ENCODE peak calls at places on chromosomes 6 and 20, in nine cellular contexts. C is naive thymus-derived CD8-positive, alpha-beta T cell; Y is T-helper 9 cell; I is type B pancreatic cell; G is GM20000; E is NAMALWA; M is activated CD4-positive, alpha-beta T cell treated with anti-CD3 and anti-CD28 coated beads, Interleukin-2, amount 10 ng/mL, durations not matched to agents 7 days and 5 days; S is nephron progenitor cell; A is nucleus accumbens. W is an unnamed sample.

GRCh38 chr20:37379967-37380828 is 34.3 kb downstream of the SRC start:
- DNase-seq in S (no peak), I (no peak), E (peak; percentile 34), C (no peak), G (no peak), M (no peak), Y (no peak), A (no peak), W (no peak)

GRCh38 chr6:137819740-137820139 is 47.3 kb upstream of the TNFAIP3 start:
- DNase-seq in E (no peak), A (no peak), C (peak; percentile 65), Y (no peak), G (no peak), S (no peak), M (peak; percentile 27), I (no peak), W (no peak)

GRCh38 chr6:166987930-166988329 is 11.3 kb upstream of the CEP43 start:
- DNase-seq in Y (no peak), C (no peak), I (no peak), A (no peak), G (no peak), E (no peak), M (no peak), S (no peak), W (no peak)

GRCh38 chr6:26493258-26493657 is 6.8 kb upstream of the BTN1A1 start:
- DNase-seq in G (peak; percentile 38), S (no peak), A (no peak), E (peak; percentile 39), I (no peak), M (no peak), Y (no peak), C (no peak), W (no peak)

GRCh38 chr6:111759836-111760785 is 113.1 kb downstream of the FYN start:
- DNase-seq in I (no peak), G (no peak), M (peak; percentile 63), Y (no peak), C (peak; percentile 89), E (no peak), A (no peak), S (no peak), W (no peak)

GRCh38 chr20:16018881-16019280 is 554.4 kb downstream of the KIF16B start:
- DNase-seq in G (no peak), M (no peak), A (no peak), C (no peak), E (no peak), S (no peak), Y (no peak), I (no peak), W (no peak)

GRCh38 chr20:49234831-49235230 is 15.6 kb downstream of the DDX27 start:
- DNase-seq in G (no peak), C (no peak), E (no peak), Y (no peak), I (no peak), A (no peak), M (no peak), S (no peak), W (no peak)

GRCh38 chr6:47097092-47097945 is 55.2 kb upstream of the ADGRF1 start:
- DNase-seq in G (peak; percentile 67), Y (no peak), A (no peak), C (peak; percentile 20), M (peak; percentile 67), E (peak; percentile 87), S (peak; percentile 48), I (no peak), W (no peak)

GRCh38 chr20:48332555-48332954 is 495.2 kb downstream of the PREX1 start:
- DNase-seq in I (no peak), C (no peak), S (no peak), M (no peak), E (no peak), G (no peak), A (no peak), Y (no peak), W (no peak)

GRCh38 chr20:41005361-41005729 is 23.3 kb upstream of the TOP1 start:
- DNase-seq in M (no peak), E (no peak), Y (no peak), C (no peak), S (no peak), I (no peak), G (no peak), A (no peak), W (no peak)

GRCh38 chr6:138601128-138601527 is 101.8 kb upstream of the NHSL1 start:
- DNase-seq in E (no peak), G (no peak), M (no peak), I (no peak), A (no peak), S (no peak), Y (no peak), C (no peak), W (no peak)

GRCh38 chr20:47610945-47611250 is 109.2 kb downstream of the NCOA3 start:
- DNase-seq in C (no peak), M (no peak), E (no peak), G (no peak), S (no peak), I (no peak), A (no peak), Y (no peak), W (no peak)

GRCh38 chr20:19789446-19789845 is 31.4 kb downstream of the RIN2 start:
- DNase-seq in I (no peak), G (no peak), C (no peak), M (no peak), A (no peak), S (no peak), E (no peak), Y (no peak), W (no peak)

GRCh38 chr6:72522735-72523141 is 99.1 kb upstream of the KCNQ5 start:
- DNase-seq in E (peak; percentile 56), A (no peak), C (peak; percentile 4), G (peak; percentile 14), I (no peak), S (peak; percentile 15), M (no peak), Y (no peak), W (no peak)

GRCh38 chr20:46394872-46395470 is 11.4 kb downstream of the ELMO2 start:
- DNase-seq in A (no peak), I (no peak), G (no peak), Y (no peak), M (no peak), E (no peak), S (no peak), C (no peak), W (no peak)

GRCh38 chr6:166419268-166419667 is 36.5 kb upstream of the MPC1 start:
- DNase-seq in E (no peak), I (no peak), S (no peak), G (peak; percentile 61), C (peak; percentile 42), A (no peak), M (peak; percentile 66), Y (peak; percentile 38), W (no peak)

GRCh38 chr6:55014321-55015088 is 159.8 kb upstream of the HCRTR2 start:
- DNase-seq in M (no peak), E (no peak), S (no peak), C (no peak), G (no peak), A (no peak), I (no peak), Y (no peak), W (no peak)

GRCh38 chr20:10225439-10226080 is 6.9 kb downstream of the SNAP25 start:
- DNase-seq in I (no peak), G (no peak), A (no peak), E (peak; percentile 54), M (no peak), C (no peak), S (peak; percentile 10), Y (no peak), W (no peak)

GRCh38 chr20:57902478-57902877 is 192.7 kb upstream of the PMEPA1 start:
- DNase-seq in S (no peak), M (no peak), Y (no peak), C (no peak), E (peak; percentile 15), I (no peak), A (no peak), G (peak; percentile 17), W (no peak)

GRCh38 chr20:41534842-41535241 is 83.3 kb downstream of the CHD6 start:
- DNase-seq in S (no peak), Y (no peak), A (no peak), C (no peak), E (no peak), G (no peak), M (no peak), I (no peak), W (no peak)

GRCh38 chr20:48949304-48950170 is 28.0 kb downstream of the ARFGEF2 start:
- DNase-seq in I (no peak), A (no peak), E (peak; percentile 26), C (no peak), S (no peak), M (no peak), G (no peak), Y (no peak), W (no peak)

GRCh38 chr20:32387262-32387661 is 29.1 kb downstream of the ASXL1 start:
- DNase-seq in G (no peak), S (no peak), I (no peak), A (no peak), E (no peak), C (peak; percentile 61), Y (no peak), M (peak; percentile 76), W (no peak)

GRCh38 chr6:100382767-100383195 is 81.9 kb downstream of the SIM1 start:
- DNase-seq in G (no peak), I (no peak), M (no peak), Y (no peak), E (no peak), C (no peak), A (no peak), S (no peak), W (no peak)

GRCh38 chr6:90078513-90079289 is 184.4 kb downstream of the GJA10 start:
- DNase-seq in A (no peak), S (no peak), Y (no peak), I (no peak), G (no peak), M (peak; percentile 52), C (no peak), E (no peak), W (no peak)

W was measured in vagina.